ENCODE peak calls at places on chromosomes 4 and X, in nine cellular contexts. P, J, I, Z, U, Y, S, M and F are unnamed samples.

GRCh38 chr4:41683321-41683720 is 65.2 kb downstream of the PHOX2B start:
- DNase-seq in P (no peak), J (no peak), I (no peak), Z (no peak), U (no peak), Y (no peak), S (no peak), M (no peak), F (no peak)

GRCh38 chr4:37827030-37827705 is 682 bp downstream of the PGM2 start:
- DNase-seq in P (peak), J (no peak), I (no peak), Z (peak), U (no peak), Y (no peak), S (no peak), M (no peak), F (peak)

GRCh38 chr4:82811838-82812672 is 13.5 kb upstream of the SCD5 start:
- DNase-seq in P (no peak), J (no peak), I (no peak), Z (no peak), U (no peak), Y (no peak), S (no peak), M (no peak), F (no peak)

GRCh38 chr4:117001077-117001476 is 84.3 kb downstream of the TRAM1L1 start:
- DNase-seq in P (no peak), J (no peak), I (no peak), Z (no peak), U (no peak), Y (no peak), S (no peak), M (no peak), F (no peak)

GRCh38 chrX:103845165-103845653 is 13.2 kb upstream of the RAB9B start:
- DNase-seq in P (peak), J (peak), I (peak), Z (peak), U (peak), Y (peak), S (peak), M (peak), F (peak)

GRCh38 chr4:188911199-188911598 is 772.0 kb downstream of the TRIML1 start:
- DNase-seq in P (no peak), J (no peak), I (no peak), Z (no peak), U (no peak), Y (no peak), S (no peak), M (no peak), F (no peak)

GRCh38 chr4:187236491-187236890 is 512.8 kb upstream of the FAT1 start:
- DNase-seq in P (peak), J (no peak), I (peak), Z (no peak), U (no peak), Y (no peak), S (no peak), M (no peak), F (no peak)

GRCh38 chrX:48945517-48946348 is 11.7 kb downstream of the OTUD5 start:
- DNase-seq in P (peak), J (peak), I (peak), Z (peak), U (peak), Y (no peak), S (peak), M (peak), F (peak)

GRCh38 chr4:165312506-165312905 is 15.0 kb upstream of the MSMO1 start:
- DNase-seq in P (peak), J (no peak), I (no peak), Z (no peak), U (no peak), Y (no peak), S (no peak), M (no peak), F (no peak)

GRCh38 chr4:137312257-137312656 is 220.0 kb downstream of the PCDH18 start:
- DNase-seq in P (peak), J (no peak), I (no peak), Z (no peak), U (no peak), Y (no peak), S (no peak), M (no peak), F (no peak)

GRCh38 chr4:189124149-189124758 is 816.4 kb upstream of the FRG1 start:
- DNase-seq in P (peak), J (no peak), I (peak), Z (peak), U (no peak), Y (no peak), S (peak), M (no peak), F (no peak)

GRCh38 chrX:89033723-89034122 is 286.7 kb downstream of the CPXCR1 start:
- DNase-seq in P (no peak), J (no peak), I (no peak), Z (no peak), U (no peak), Y (no peak), S (no peak), M (no peak), F (no peak)

GRCh38 chrX:136488706-136489105 is 959 bp downstream of the BRS3 start:
- DNase-seq in P (no peak), J (no peak), I (no peak), Z (no peak), U (no peak), Y (no peak), S (no peak), M (no peak), F (no peak)

GRCh38 chr4:158299459-158300007 is 89.2 kb downstream of the TMEM144 start:
- DNase-seq in P (no peak), J (no peak), I (no peak), Z (no peak), U (no peak), Y (no peak), S (no peak), M (no peak), F (peak)

GRCh38 chr4:17544831-17545234 is 29.9 kb downstream of the CLRN2 start:
- DNase-seq in P (no peak), J (no peak), I (no peak), Z (no peak), U (no peak), Y (no peak), S (no peak), M (no peak), F (no peak)

GRCh38 chrX:24877854-24878650 is 137.7 kb downstream of the ARX start:
- DNase-seq in P (no peak), J (no peak), I (no peak), Z (no peak), U (no peak), Y (no peak), S (no peak), M (no peak), F (peak)

GRCh38 chrX:38166478-38167083 is 54.1 kb downstream of the SRPX start:
- DNase-seq in P (peak), J (peak), I (peak), Z (peak), U (no peak), Y (no peak), S (no peak), M (no peak), F (no peak)

GRCh38 chr4:8015512-8015911 is 75.9 kb upstream of the AFAP1 start:
- DNase-seq in P (peak), J (no peak), I (no peak), Z (no peak), U (no peak), Y (no peak), S (no peak), M (no peak), F (no peak)

GRCh38 chr4:69536558-69536957 is 40.9 kb upstream of the UGT2B4 start:
- DNase-seq in P (no peak), J (no peak), I (no peak), Z (no peak), U (no peak), Y (no peak), S (no peak), M (no peak), F (no peak)

GRCh38 chrX:13257223-13258051 is 62.4 kb downstream of the ATXN3L start:
- DNase-seq in P (no peak), J (peak), I (no peak), Z (no peak), U (no peak), Y (no peak), S (no peak), M (no peak), F (no peak)

GRCh38 chr4:101269682-101270081 is 77.6 kb downstream of the PPP3CA start:
- DNase-seq in P (no peak), J (no peak), I (no peak), Z (no peak), U (no peak), Y (no peak), S (no peak), M (no peak), F (no peak)